ENCODE peak calls at places on chromosomes 3 and 15, in five cellular contexts. One of them, this sample, is unnamed.
A peak's percentile ranks its signal among the peaks of the same experiment; 100 is the strongest.

GRCh38 chr3:150319900-150320299 is 88.2 kb upstream of the TSC22D2 start:
- DNase-seq in Right ventricle myocardium superior: no peak
- DNase-seq in epithelial cell of prostate: peak; percentile 97
- DNase-seq in CD4-positive, CD25-positive, alpha-beta regulatory T cell: no peak
- DNase-seq in fibroblast of mammary gland: peak; percentile 98
- DNase-seq in this sample: no peak

GRCh38 chr15:74315626-74316025 is 51.8 kb downstream of the CYP11A1 start:
- DNase-seq in fibroblast of mammary gland: no peak
- DNase-seq in Right ventricle myocardium superior: no peak
- DNase-seq in CD4-positive, CD25-positive, alpha-beta regulatory T cell: no peak
- DNase-seq in epithelial cell of prostate: no peak
- DNase-seq in this sample: no peak

GRCh38 chr3:168877899-168878298 is 782.2 kb upstream of the GOLIM4 start:
- DNase-seq in fibroblast of mammary gland: no peak
- DNase-seq in Right ventricle myocardium superior: no peak
- DNase-seq in CD4-positive, CD25-positive, alpha-beta regulatory T cell: no peak
- DNase-seq in epithelial cell of prostate: peak; percentile 72
- DNase-seq in this sample: no peak

GRCh38 chr3:52724511-52724910 is 18.6 kb downstream of the SPCS1 start:
- DNase-seq in fibroblast of mammary gland: no peak
- DNase-seq in Right ventricle myocardium superior: no peak
- DNase-seq in epithelial cell of prostate: no peak
- DNase-seq in CD4-positive, CD25-positive, alpha-beta regulatory T cell: no peak
- DNase-seq in this sample: no peak

GRCh38 chr3:23277688-23278087 is 74.6 kb downstream of the UBE2E2 start:
- DNase-seq in Right ventricle myocardium superior: no peak
- DNase-seq in fibroblast of mammary gland: no peak
- DNase-seq in CD4-positive, CD25-positive, alpha-beta regulatory T cell: no peak
- DNase-seq in epithelial cell of prostate: no peak
- DNase-seq in this sample: no peak

GRCh38 chr3:80308637-80309036 is 540.8 kb upstream of the ROBO1 start:
- DNase-seq in CD4-positive, CD25-positive, alpha-beta regulatory T cell: no peak
- DNase-seq in epithelial cell of prostate: no peak
- DNase-seq in fibroblast of mammary gland: no peak
- DNase-seq in Right ventricle myocardium superior: no peak
- DNase-seq in this sample: no peak

GRCh38 chr15:34621675-34622074 is 38.2 kb upstream of the GOLGA8B start:
- DNase-seq in epithelial cell of prostate: no peak
- DNase-seq in CD4-positive, CD25-positive, alpha-beta regulatory T cell: no peak
- DNase-seq in Right ventricle myocardium superior: no peak
- DNase-seq in fibroblast of mammary gland: peak; percentile 48
- DNase-seq in this sample: no peak

GRCh38 chr15:68126415-68126814 is 72.3 kb downstream of the PIAS1 start:
- DNase-seq in epithelial cell of prostate: no peak
- DNase-seq in fibroblast of mammary gland: peak; percentile 33
- DNase-seq in CD4-positive, CD25-positive, alpha-beta regulatory T cell: no peak
- DNase-seq in Right ventricle myocardium superior: peak; percentile 59
- DNase-seq in this sample: no peak

GRCh38 chr3:18232317-18232716 is 192.8 kb downstream of the SATB1 start:
- DNase-seq in epithelial cell of prostate: no peak
- DNase-seq in fibroblast of mammary gland: no peak
- DNase-seq in CD4-positive, CD25-positive, alpha-beta regulatory T cell: no peak
- DNase-seq in Right ventricle myocardium superior: no peak
- DNase-seq in this sample: no peak

GRCh38 chr15:96354731-96355560 is 24.4 kb downstream of the NR2F2 start:
- DNase-seq in Right ventricle myocardium superior: no peak
- DNase-seq in CD4-positive, CD25-positive, alpha-beta regulatory T cell: no peak
- DNase-seq in fibroblast of mammary gland: peak; percentile 87
- DNase-seq in epithelial cell of prostate: no peak
- DNase-seq in this sample: no peak

GRCh38 chr15:60520825-60521368 is 42.0 kb upstream of the ICE2 start:
- DNase-seq in Right ventricle myocardium superior: peak; percentile 68
- DNase-seq in fibroblast of mammary gland: peak; percentile 74
- DNase-seq in epithelial cell of prostate: peak; percentile 33
- DNase-seq in CD4-positive, CD25-positive, alpha-beta regulatory T cell: peak; percentile 70
- DNase-seq in this sample: peak; percentile 53

This sample was measured in stimulated activated CD4-positive, alpha-beta T cell treated with anti-CD3 and anti-CD28 coated beads, Interleukin-15, amount 100 ng/mL, for 1 hour.